ENCODE peak calls at places on chromosome 7, in ten cellular contexts. S, Z, I, Q, N, P, J, C, G and T are unnamed samples.

GRCh38 chr7:142938611-142939010 is 673 bp upstream of the LLCFC1 start:
- DNase-seq in P (no peak), Q (no peak), G (no peak), Z (no peak), N (no peak), C (no peak), S (no peak), J (no peak), I (no peak), T (no peak)

GRCh38 chr7:105849122-105849855 is 27.1 kb downstream of the ATXN7L1 start:
- DNase-seq in Z (peak; percentile 12), J (peak; percentile 92), G (peak; percentile 83), Q (no peak), N (no peak), I (no peak), C (no peak), P (peak; percentile 68), S (peak; percentile 80), T (peak; percentile 93)

GRCh38 chr7:106462365-106462859 is 177.6 kb upstream of the NAMPT start:
- DNase-seq in J (peak; percentile 55), Q (no peak), P (peak; percentile 50), G (peak; percentile 50), N (no peak), C (no peak), S (peak; percentile 81), Z (peak; percentile 72), I (peak; percentile 11), T (peak; percentile 49)

GRCh38 chr7:73560035-73560835 is 2.7 kb upstream of the BCL7B start:
- DNase-seq in I (no peak), C (no peak), J (no peak), N (no peak), Q (no peak), Z (peak; percentile 64), G (peak; percentile 65), P (peak; percentile 67), S (peak; percentile 57), T (no peak)

GRCh38 chr7:12643644-12644043 is 43.8 kb upstream of the ARL4A start:
- DNase-seq in J (no peak), Z (no peak), I (no peak), G (no peak), C (no peak), P (no peak), Q (no peak), S (no peak), N (no peak), T (no peak)

GRCh38 chr7:151167197-151167911 is at the start of gene GBX1:
- DNase-seq in I (peak; percentile 75), N (no peak), P (peak; percentile 26), Q (peak; percentile 52), G (no peak), J (no peak), S (no peak), Z (no peak), C (no peak), T (no peak)

GRCh38 chr7:36809510-36809909 is 85.2 kb upstream of the AOAH start:
- DNase-seq in J (no peak), P (no peak), I (no peak), C (no peak), Z (no peak), Q (no peak), S (no peak), N (no peak), G (no peak), T (no peak)

GRCh38 chr7:5625938-5626337 is 155.5 kb downstream of the RNF216 start:
- DNase-seq in G (peak; percentile 49), J (no peak), Q (no peak), P (no peak), Z (peak; percentile 72), N (no peak), C (no peak), I (no peak), S (peak; percentile 38), T (peak; percentile 71)

GRCh38 chr7:25788961-25789620 is 362.9 kb upstream of the NFE2L3 start:
- DNase-seq in J (no peak), I (no peak), Q (no peak), N (no peak), Z (no peak), G (no peak), S (no peak), C (no peak), P (no peak), T (no peak)

GRCh38 chr7:19410096-19410495 is 264.9 kb upstream of the FERD3L start:
- DNase-seq in I (no peak), G (no peak), J (no peak), N (no peak), C (no peak), Z (peak; percentile 67), S (no peak), P (no peak), Q (no peak), T (no peak)

GRCh38 chr7:38319873-38320272 is 46.4 kb upstream of the TARP start:
- DNase-seq in N (no peak), Z (no peak), Q (no peak), C (no peak), P (no peak), S (no peak), G (no peak), I (no peak), J (no peak), T (no peak)

GRCh38 chr7:67364441-67365017 is 367.9 kb downstream of the TYW1 start:
- DNase-seq in C (no peak), N (no peak), J (no peak), Z (no peak), I (peak; percentile 18), P (no peak), S (no peak), Q (no peak), G (no peak), T (no peak)
- H3K27ac ChIP-seq in C (no peak overlapping the region), N (no peak overlapping the region), J (no peak overlapping the region), Z (no peak overlapping the region), I (no peak overlapping the region), P (no peak overlapping the region), S (no peak overlapping the region), Q (no peak overlapping the region), G (no peak overlapping the region), T (no peak overlapping the region)

GRCh38 chr7:130949550-130949949 is 215.5 kb upstream of the KLF14 start:
- DNase-seq in N (no peak), Q (no peak), I (no peak), J (peak; percentile 36), C (no peak), G (no peak), Z (no peak), S (no peak), P (no peak), T (no peak)
- H3K4me1 ChIP-seq in N (no peaks in the 10 kb centered on the region), Q (peaks cover 42% of the 10 kb centered on the region), I (no peaks in the 10 kb centered on the region), J (peaks cover 97% of the 10 kb centered on the region), C (no peaks in the 10 kb centered on the region), G (peaks cover 18% of the 10 kb centered on the region), Z (no peaks in the 10 kb centered on the region), S (peaks cover 19% of the 10 kb centered on the region), P (peaks cover 61% of the 10 kb centered on the region), T (peaks cover 16% of the 10 kb centered on the region)

GRCh38 chr7:130346339-130346905 is 1.8 kb downstream of the CPA5 start:
- DNase-seq in N (no peak), C (no peak), Z (no peak), P (no peak), G (no peak), J (no peak), I (no peak), S (no peak), Q (no peak), T (no peak)

GRCh38 chr7:130346941-130347340 is 2.3 kb downstream of the CPA5 start:
- DNase-seq in I (no peak), Q (no peak), P (no peak), J (no peak), Z (no peak), G (no peak), C (no peak), S (no peak), N (no peak), T (no peak)

GRCh38 chr7:130345106-130345505 is 490 bp downstream of the CPA5 start:
- DNase-seq in S (no peak), I (peak; percentile 86), C (no peak), G (no peak), J (no peak), P (no peak), Z (no peak), Q (no peak), N (no peak), T (no peak)

GRCh38 chr7:130344248-130344866 is at the start of gene CPA5:
- DNase-seq in P (no peak), J (no peak), Q (no peak), G (no peak), Z (no peak), N (no peak), I (no peak), S (no peak), C (no peak), T (no peak)

GRCh38 chr7:130345725-130346124 is 1.1 kb downstream of the CPA5 start:
- DNase-seq in S (no peak), Q (no peak), C (no peak), Z (no peak), N (no peak), I (no peak), G (no peak), J (no peak), P (no peak), T (no peak)
- H3K4me3 ChIP-seq in S (no peak overlapping the region), Q (no peak overlapping the region), C (no peak overlapping the region), Z (no peak overlapping the region), N (no peak overlapping the region), I (peak overlapping the region; percentile 21), G (no peak overlapping the region), J (no peak overlapping the region), P (no peak overlapping the region), T (no peak overlapping the region)

GRCh38 chr7:28922618-28923331 is 35.4 kb downstream of the TRIL start:
- DNase-seq in S (peak; percentile 83), P (peak; percentile 73), J (peak; percentile 72), I (peak; percentile 96), Z (peak; percentile 85), C (peak; percentile 91), N (peak; percentile 69), Q (peak; percentile 64), G (peak; percentile 68), T (peak; percentile 60)

GRCh38 chr7:28931565-28931964 is 26.6 kb downstream of the TRIL start:
- DNase-seq in P (no peak), C (no peak), Q (no peak), I (no peak), Z (no peak), G (no peak), S (no peak), J (no peak), N (no peak), T (no peak)

GRCh38 chr7:28921822-28922221 is 36.3 kb downstream of the TRIL start:
- DNase-seq in I (peak; percentile 80), Q (no peak), P (peak; percentile 61), J (peak; percentile 49), C (peak; percentile 77), Z (peak; percentile 82), G (peak; percentile 65), S (peak; percentile 81), N (no peak), T (no peak)

DNA sequence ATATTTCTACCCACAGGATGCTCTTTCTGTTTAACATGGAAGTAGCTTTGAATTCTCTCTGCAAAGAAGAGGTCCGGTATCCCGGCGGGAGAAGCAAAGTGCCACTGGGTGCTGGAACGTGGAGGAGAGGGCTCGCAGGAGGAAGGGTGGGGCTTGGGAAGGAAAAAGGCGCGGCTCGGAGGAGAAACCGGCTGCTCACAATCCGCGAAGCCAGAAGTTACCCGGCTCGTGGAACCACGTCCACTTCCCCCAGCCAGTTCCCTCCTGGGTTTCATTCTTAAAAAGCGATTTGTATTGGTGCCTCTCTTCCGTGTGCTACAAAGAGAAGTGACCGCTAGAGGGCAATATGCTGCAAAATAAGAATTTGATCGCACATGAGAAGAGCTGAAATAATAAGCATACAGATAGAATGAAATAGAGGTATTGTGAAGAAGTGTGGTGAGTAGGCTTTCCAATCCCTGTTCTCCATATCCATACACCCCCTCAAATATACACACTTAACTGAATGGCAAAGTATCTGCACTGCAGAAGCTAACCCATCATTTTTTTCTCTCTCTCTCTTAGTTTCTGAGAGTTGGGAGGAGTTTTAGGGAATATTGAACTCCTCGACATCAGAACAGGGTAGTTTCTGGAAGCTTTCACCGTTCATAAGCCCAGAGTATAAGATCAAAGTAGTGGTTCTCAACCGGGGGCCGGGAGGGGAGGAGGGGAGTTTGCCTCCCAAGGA is 31.1 kb downstream of the TRIL start:
- DNase-seq in N (peak; percentile 93), I (peak; percentile 90), Q (peak; percentile 77), P (peak; percentile 81), G (peak; percentile 82), Z (peak; percentile 95), C (peak; percentile 82), S (peak; percentile 96), J (peak; percentile 85), T (peak; percentile 80)
- H3K27ac ChIP-seq in N (no peak overlapping the region), I (no peak overlapping the region), Q (peak overlapping the region; percentile 19), P (peak overlapping the region; percentile 52), G (no peak overlapping the region), Z (no peak overlapping the region), C (peak overlapping the region; percentile 9), S (no peak overlapping the region), J (no peak overlapping the region), T (no peak overlapping the region)